ENCODE peak calls at places on chromosomes 2 and 18, in seven cellular contexts. One of them, this sample, is unnamed.

GRCh38 chr2:120851116-120851773 is 115.6 kb downstream of the GLI2 start:
- DNase-seq in brain microvascular endothelial cell: no peak
- DNase-seq in posterior vena cava: peak
- DNase-seq in NCI-H460: no peak
- DNase-seq in AG08396: no peak
- DNase-seq in Kasumi-1: no peak
- DNase-seq in OCI-LY7: no peak
- DNase-seq in this sample: no peak

GRCh38 chr18:33818145-33818544 is 240.1 kb downstream of the ASXL3 start:
- DNase-seq in posterior vena cava: no peak
- DNase-seq in OCI-LY7: no peak
- DNase-seq in brain microvascular endothelial cell: no peak
- DNase-seq in AG08396: no peak
- DNase-seq in Kasumi-1: no peak
- DNase-seq in NCI-H460: no peak
- DNase-seq in this sample: no peak

GRCh38 chr2:230347659-230348305 is 20.8 kb downstream of the SP140L start:
- DNase-seq in NCI-H460: no peak
- DNase-seq in OCI-LY7: no peak
- DNase-seq in Kasumi-1: no peak
- DNase-seq in posterior vena cava: no peak
- DNase-seq in AG08396: no peak
- DNase-seq in brain microvascular endothelial cell: no peak
- DNase-seq in this sample: no peak

GRCh38 chr18:34707670-34708069 is 2.4 kb upstream of the DTNA start:
- DNase-seq in brain microvascular endothelial cell: peak
- DNase-seq in OCI-LY7: no peak
- DNase-seq in NCI-H460: peak
- DNase-seq in posterior vena cava: no peak
- DNase-seq in Kasumi-1: no peak
- DNase-seq in AG08396: peak
- DNase-seq in this sample: peak

GRCh38 chr2:71926860-71927756 is 220.6 kb downstream of the CYP26B1 start:
- DNase-seq in Kasumi-1: no peak
- DNase-seq in brain microvascular endothelial cell: no peak
- DNase-seq in AG08396: no peak
- DNase-seq in posterior vena cava: no peak
- DNase-seq in NCI-H460: no peak
- DNase-seq in OCI-LY7: no peak
- DNase-seq in this sample: no peak

GRCh38 chr18:57743008-57743407 is 60.1 kb downstream of the ATP8B1 start:
- DNase-seq in brain microvascular endothelial cell: peak
- DNase-seq in AG08396: peak
- DNase-seq in NCI-H460: no peak
- DNase-seq in Kasumi-1: no peak
- DNase-seq in posterior vena cava: no peak
- DNase-seq in OCI-LY7: no peak
- DNase-seq in this sample: peak

GRCh38 chr2:236840857-236841256 is 244.8 kb upstream of the COPS8 start:
- DNase-seq in OCI-LY7: no peak
- DNase-seq in posterior vena cava: no peak
- DNase-seq in Kasumi-1: no peak
- DNase-seq in NCI-H460: no peak
- DNase-seq in brain microvascular endothelial cell: no peak
- DNase-seq in AG08396: no peak
- DNase-seq in this sample: peak

GRCh38 chr2:76050196-76050595 is 339.5 kb upstream of the GCFC2 start:
- DNase-seq in AG08396: no peak
- DNase-seq in Kasumi-1: no peak
- DNase-seq in OCI-LY7: no peak
- DNase-seq in NCI-H460: no peak
- DNase-seq in posterior vena cava: no peak
- DNase-seq in brain microvascular endothelial cell: no peak
- DNase-seq in this sample: no peak

GRCh38 chr2:210558708-210559107 is 2.3 kb downstream of the CPS1 start:
- DNase-seq in Kasumi-1: no peak
- DNase-seq in AG08396: no peak
- DNase-seq in OCI-LY7: no peak
- DNase-seq in brain microvascular endothelial cell: peak
- DNase-seq in NCI-H460: peak
- DNase-seq in posterior vena cava: no peak
- DNase-seq in this sample: peak

GRCh38 chr2:101420623-101421022 is 33.3 kb upstream of the CREG2 start:
- DNase-seq in NCI-H460: no peak
- DNase-seq in OCI-LY7: no peak
- DNase-seq in brain microvascular endothelial cell: no peak
- DNase-seq in Kasumi-1: no peak
- DNase-seq in posterior vena cava: no peak
- DNase-seq in AG08396: no peak
- DNase-seq in this sample: peak

GRCh38 chr2:161371869-161372268 is 44.2 kb upstream of the TBR1 start:
- DNase-seq in AG08396: no peak
- DNase-seq in brain microvascular endothelial cell: no peak
- DNase-seq in Kasumi-1: no peak
- DNase-seq in NCI-H460: no peak
- DNase-seq in OCI-LY7: no peak
- DNase-seq in posterior vena cava: no peak
- DNase-seq in this sample: no peak

GRCh38 chr18:10291568-10291981 is 162.9 kb upstream of the APCDD1 start:
- DNase-seq in brain microvascular endothelial cell: peak
- DNase-seq in posterior vena cava: peak
- DNase-seq in OCI-LY7: no peak
- DNase-seq in NCI-H460: no peak
- DNase-seq in Kasumi-1: no peak
- DNase-seq in AG08396: peak
- DNase-seq in this sample: peak

GRCh38 chr2:193985272-193985671 is 1671.8 kb upstream of the SLC39A10 start:
- DNase-seq in AG08396: no peak
- DNase-seq in brain microvascular endothelial cell: no peak
- DNase-seq in NCI-H460: no peak
- DNase-seq in OCI-LY7: no peak
- DNase-seq in Kasumi-1: no peak
- DNase-seq in posterior vena cava: no peak
- DNase-seq in this sample: no peak

GRCh38 chr2:64769392-64770044 is 115.8 kb upstream of the SERTAD2 start:
- DNase-seq in Kasumi-1: no peak
- DNase-seq in brain microvascular endothelial cell: no peak
- DNase-seq in OCI-LY7: no peak
- DNase-seq in NCI-H460: no peak
- DNase-seq in AG08396: no peak
- DNase-seq in posterior vena cava: no peak
- DNase-seq in this sample: no peak

GRCh38 chr2:129050116-129050515 is 731.4 kb upstream of the HS6ST1 start:
- DNase-seq in AG08396: no peak
- DNase-seq in posterior vena cava: no peak
- DNase-seq in NCI-H460: no peak
- DNase-seq in Kasumi-1: no peak
- DNase-seq in brain microvascular endothelial cell: no peak
- DNase-seq in OCI-LY7: no peak
- DNase-seq in this sample: no peak

GRCh38 chr2:58428553-58429284 is 187.6 kb upstream of the FANCL start:
- DNase-seq in posterior vena cava: no peak
- DNase-seq in NCI-H460: no peak
- DNase-seq in AG08396: no peak
- DNase-seq in Kasumi-1: no peak
- DNase-seq in OCI-LY7: no peak
- DNase-seq in brain microvascular endothelial cell: no peak
- DNase-seq in this sample: no peak

GRCh38 chr2:60540054-60540453 is 13.4 kb downstream of the BCL11A start:
- DNase-seq in posterior vena cava: no peak
- DNase-seq in brain microvascular endothelial cell: no peak
- DNase-seq in OCI-LY7: no peak
- DNase-seq in NCI-H460: no peak
- DNase-seq in Kasumi-1: no peak
- DNase-seq in AG08396: no peak
- DNase-seq in this sample: no peak

GRCh38 chr2:28717339-28717758 is 34.3 kb upstream of the PPP1CB start:
- DNase-seq in OCI-LY7: no peak
- DNase-seq in NCI-H460: peak
- DNase-seq in posterior vena cava: peak
- DNase-seq in brain microvascular endothelial cell: peak
- DNase-seq in AG08396: peak
- DNase-seq in Kasumi-1: peak
- DNase-seq in this sample: peak

GRCh38 chr2:203711399-203711798 is 5.0 kb downstream of the CD28 start:
- DNase-seq in posterior vena cava: no peak
- DNase-seq in OCI-LY7: no peak
- DNase-seq in Kasumi-1: no peak
- DNase-seq in NCI-H460: no peak
- DNase-seq in brain microvascular endothelial cell: no peak
- DNase-seq in AG08396: no peak
- DNase-seq in this sample: no peak

GRCh38 chr2:161388146-161388779 is 27.8 kb upstream of the TBR1 start:
- DNase-seq in NCI-H460: no peak
- DNase-seq in Kasumi-1: peak
- DNase-seq in AG08396: no peak
- DNase-seq in posterior vena cava: no peak
- DNase-seq in OCI-LY7: no peak
- DNase-seq in brain microvascular endothelial cell: no peak
- DNase-seq in this sample: no peak

GRCh38 chr2:11077411-11077810 is 77.9 kb upstream of the SLC66A3 start:
- DNase-seq in posterior vena cava: no peak
- DNase-seq in OCI-LY7: no peak
- DNase-seq in NCI-H460: no peak
- DNase-seq in brain microvascular endothelial cell: no peak
- DNase-seq in Kasumi-1: no peak
- DNase-seq in AG08396: no peak
- DNase-seq in this sample: no peak

GRCh38 chr2:30664761-30665358 is 142.4 kb downstream of the CAPN13 start:
- DNase-seq in AG08396: peak
- DNase-seq in NCI-H460: no peak
- DNase-seq in Kasumi-1: peak
- DNase-seq in brain microvascular endothelial cell: peak
- DNase-seq in posterior vena cava: no peak
- DNase-seq in OCI-LY7: no peak
- DNase-seq in this sample: peak

GRCh38 chr2:219613671-219614070 is 13.8 kb upstream of the SLC4A3 start:
- DNase-seq in AG08396: no peak
- DNase-seq in NCI-H460: no peak
- DNase-seq in posterior vena cava: no peak
- DNase-seq in brain microvascular endothelial cell: no peak
- DNase-seq in Kasumi-1: no peak
- DNase-seq in OCI-LY7: no peak
- DNase-seq in this sample: no peak

GRCh38 chr18:2191180-2191790 is 380.0 kb downstream of the METTL4 start:
- DNase-seq in brain microvascular endothelial cell: no peak
- DNase-seq in posterior vena cava: no peak
- DNase-seq in AG08396: no peak
- DNase-seq in Kasumi-1: no peak
- DNase-seq in OCI-LY7: no peak
- DNase-seq in NCI-H460: no peak
- DNase-seq in this sample: no peak

GRCh38 chr2:20472569-20472968 is 25.7 kb downstream of the RHOB start:
- DNase-seq in AG08396: no peak
- DNase-seq in brain microvascular endothelial cell: no peak
- DNase-seq in NCI-H460: no peak
- DNase-seq in OCI-LY7: no peak
- DNase-seq in posterior vena cava: no peak
- DNase-seq in Kasumi-1: no peak
- DNase-seq in this sample: no peak

GRCh38 chr2:224982226-224982625 is 60.0 kb downstream of the DOCK10 start:
- DNase-seq in AG08396: peak
- DNase-seq in brain microvascular endothelial cell: peak
- DNase-seq in posterior vena cava: no peak
- DNase-seq in OCI-LY7: no peak
- DNase-seq in NCI-H460: no peak
- DNase-seq in Kasumi-1: no peak
- DNase-seq in this sample: peak

GRCh38 chr2:231714639-231715498 is 6.5 kb downstream of the PTMA start:
- DNase-seq in NCI-H460: peak
- DNase-seq in Kasumi-1: peak
- DNase-seq in posterior vena cava: peak
- DNase-seq in OCI-LY7: peak
- DNase-seq in AG08396: peak
- DNase-seq in brain microvascular endothelial cell: peak
- DNase-seq in this sample: peak

GRCh38 chr18:74604774-74605173 is 7.1 kb downstream of the ZNF407 start:
- DNase-seq in Kasumi-1: no peak
- DNase-seq in AG08396: peak
- DNase-seq in OCI-LY7: no peak
- DNase-seq in posterior vena cava: no peak
- DNase-seq in brain microvascular endothelial cell: peak
- DNase-seq in NCI-H460: no peak
- DNase-seq in this sample: peak

GRCh38 chr2:226903179-226903578 is 67.3 kb downstream of the RHBDD1 start:
- DNase-seq in OCI-LY7: no peak
- DNase-seq in brain microvascular endothelial cell: peak
- DNase-seq in AG08396: peak
- DNase-seq in posterior vena cava: no peak
- DNase-seq in Kasumi-1: no peak
- DNase-seq in NCI-H460: peak
- DNase-seq in this sample: peak

This sample was measured in AG08395.